ENCODE peak calls at places on chromosomes 7 and 10, in nine cellular contexts. X is lower lobe of right lung, Y is ovary, N is HCT116, V is mesenchymal stem cell, S is neural progenitor cell, K is left lung, H is GM23338, O is transverse colon. D is an unnamed sample.

GRCh38 chr7:102983602-102984001 is 70.8 kb downstream of the LRRC17 start:
- DNase-seq in Y (no peak), X (no peak), K (no peak), N (no peak), S (no peak), V (no peak), H (no peak), O (no peak), D (no peak)

GRCh38 chr7:66150471-66150870 is 35.8 kb downstream of the CRCP start:
- DNase-seq in V (peak; percentile 63), S (no peak), H (no peak), K (no peak), O (peak; percentile 20), X (no peak), N (no peak), Y (peak; percentile 84), D (no peak)

GRCh38 chr10:28633750-28634149 is 43.6 kb upstream of the BAMBI start:
- DNase-seq in H (no peak), O (no peak), V (no peak), K (no peak), N (no peak), Y (no peak), S (no peak), X (no peak), D (no peak)

GRCh38 chr7:23394828-23395227 is 75.5 kb downstream of the IGF2BP3 start:
- DNase-seq in S (peak; percentile 17), X (no peak), O (no peak), Y (no peak), K (no peak), V (no peak), H (no peak), N (no peak), D (no peak)

GRCh38 chr10:14371616-14372015 is 40.9 kb upstream of the FRMD4A start:
- DNase-seq in O (no peak), S (no peak), H (no peak), N (no peak), Y (no peak), V (no peak), K (no peak), X (no peak), D (no peak)

GRCh38 chr10:117631276-117632151 is 89.0 kb downstream of the EMX2 start:
- DNase-seq in H (no peak), X (no peak), N (no peak), S (no peak), K (no peak), V (no peak), O (no peak), Y (peak; percentile 27), D (no peak)

GRCh38 chr10:52488606-52489485 is 174.8 kb downstream of the DKK1 start:
- DNase-seq in N (no peak), S (peak; percentile 41), X (no peak), Y (no peak), O (no peak), H (peak; percentile 63), V (peak; percentile 49), K (no peak), D (peak; percentile 12)

GRCh38 chr7:17822557-17823173 is 117.6 kb downstream of the SNX13 start:
- DNase-seq in V (no peak), X (no peak), O (no peak), S (no peak), H (no peak), N (no peak), K (no peak), Y (no peak), D (no peak)

GRCh38 chr10:11563936-11564335 is 47.5 kb downstream of the USP6NL start:
- DNase-seq in O (no peak), H (no peak), K (no peak), N (no peak), X (no peak), Y (no peak), V (no peak), S (no peak), D (no peak)

GRCh38 chr10:6014241-6014761 is 37.0 kb upstream of the IL15RA start:
- DNase-seq in S (peak; percentile 54), N (peak; percentile 29), H (peak; percentile 80), X (no peak), K (no peak), V (peak; percentile 49), Y (peak; percentile 52), O (peak; percentile 68), D (peak; percentile 34)

GRCh38 chr7:28044825-28045224 is 135.8 kb downstream of the JAZF1 start:
- DNase-seq in V (no peak), H (peak; percentile 69), N (no peak), K (no peak), O (no peak), Y (no peak), S (peak; percentile 27), X (no peak), D (no peak)

GRCh38 chr7:77537136-77537594 is at the start of gene PTPN12:
- DNase-seq in S (no peak), Y (peak; percentile 82), O (no peak), X (no peak), V (no peak), K (no peak), N (no peak), H (peak; percentile 74), D (no peak)

GRCh38 chr10:93753621-93754250 is 4.0 kb upstream of the LGI1 start:
- DNase-seq in V (peak; percentile 89), O (no peak), H (no peak), X (no peak), S (peak; percentile 23), N (no peak), Y (no peak), K (no peak), D (no peak)
- H3K4me1 ChIP-seq in V (peaks cover 12% of the 10 kb centered on the region), O (no peaks in the 10 kb centered on the region), H (peaks cover 56% of the 10 kb centered on the region), X (peaks cover 7% of the 10 kb centered on the region), S (peaks cover 78% of the 10 kb centered on the region), N (peaks cover 19% of the 10 kb centered on the region), Y (no peaks in the 10 kb centered on the region), K (no peaks in the 10 kb centered on the region), D (no peaks in the 10 kb centered on the region)

GRCh38 chr10:35075228-35075627 is 14.9 kb downstream of the CUL2 start:
- DNase-seq in V (no peak), K (no peak), Y (no peak), S (no peak), O (no peak), N (no peak), X (no peak), H (no peak), D (no peak)

GRCh38 chr10:35083242-35083641 is 6.9 kb downstream of the CUL2 start:
- DNase-seq in X (no peak), V (no peak), O (no peak), H (no peak), N (no peak), K (no peak), S (no peak), Y (no peak), D (no peak)

GRCh38 chr10:35074266-35074665 is 15.9 kb downstream of the CUL2 start:
- DNase-seq in K (no peak), O (no peak), S (no peak), X (no peak), N (no peak), Y (no peak), H (no peak), V (no peak), D (peak; percentile 27)

GRCh38 chr10:35079763-35080162 is 10.4 kb downstream of the CUL2 start:
- DNase-seq in H (no peak), N (peak; percentile 15), O (no peak), S (no peak), V (peak; percentile 89), Y (no peak), X (no peak), K (no peak), D (peak; percentile 65)

GRCh38 chr10:35079267-35079666 is 10.9 kb downstream of the CUL2 start:
- DNase-seq in S (no peak), N (no peak), O (no peak), H (no peak), X (no peak), V (peak; percentile 21), K (no peak), Y (no peak), D (no peak)
- H3K4me1 ChIP-seq in S (no peaks in the 10 kb centered on the region), N (peaks cover 10% of the 10 kb centered on the region), O (no peaks in the 10 kb centered on the region), H (no peaks in the 10 kb centered on the region), X (no peaks in the 10 kb centered on the region), V (peaks cover 2% of the 10 kb centered on the region), K (no peaks in the 10 kb centered on the region), Y (no peaks in the 10 kb centered on the region), D (peaks cover 7% of the 10 kb centered on the region)

GRCh38 chr10:122013311-122013780 is 24.4 kb downstream of the TACC2 start:
- DNase-seq in K (no peak), S (no peak), Y (no peak), V (no peak), H (no peak), O (no peak), X (no peak), N (no peak), D (no peak)
- H3K4me1 ChIP-seq in K (no peaks in the 10 kb centered on the region), S (peaks cover 7% of the 10 kb centered on the region), Y (no peaks in the 10 kb centered on the region), V (no peaks in the 10 kb centered on the region), H (peaks cover 4% of the 10 kb centered on the region), O (no peaks in the 10 kb centered on the region), X (no peaks in the 10 kb centered on the region), N (no peaks in the 10 kb centered on the region), D (no peaks in the 10 kb centered on the region)

GRCh38 chr10:124708246-124708779 is 35.9 kb downstream of the FAM53B start:
- DNase-seq in V (peak; percentile 60), N (no peak), Y (no peak), X (no peak), H (no peak), K (no peak), O (no peak), S (peak; percentile 56), D (no peak)
- H3K4me1 ChIP-seq in V (peaks cover 8% of the 10 kb centered on the region), N (peaks cover 26% of the 10 kb centered on the region), Y (peaks cover 61% of the 10 kb centered on the region), X (peaks cover 87% of the 10 kb centered on the region), H (peaks cover 8% of the 10 kb centered on the region), K (peaks cover 92% of the 10 kb centered on the region), O (peaks cover 64% of the 10 kb centered on the region), S (peaks cover 24% of the 10 kb centered on the region), D (no peaks in the 10 kb centered on the region)